ENCODE peak calls at places on chromosome 2, in eight cellular contexts. One of them, this sample, is unnamed.

GRCh38 chr2:63364866-63365265 is 223.4 kb downstream of the WDPCP start:
- DNase-seq in posterior cingulate gyrus: no peak
- DNase-seq in nephron progenitor cell: no peak
- DNase-seq in AG08395: no peak
- DNase-seq in ACHN: no peak
- DNase-seq in stimulated activated CD4-positive, alpha-beta T cell treated with anti-CD3 and anti-CD28 coated beads, Interleukin-4, amount 100 ng/mL, for 48 hours: no peak
- DNase-seq in CD8-positive, alpha-beta T cell: no peak
- DNase-seq in activated naive CD4-positive, alpha-beta T cell treated with anti-CD3 and anti-CD28 coated beads, Interleukin-2, amount 50 U/mL, for 72 hours: no peak
- DNase-seq in this sample: peak; percentile 4

GRCh38 chr2:108889907-108890306 is 99.1 kb downstream of the EDAR start:
- DNase-seq in CD8-positive, alpha-beta T cell: no peak
- DNase-seq in AG08395: no peak
- DNase-seq in stimulated activated CD4-positive, alpha-beta T cell treated with anti-CD3 and anti-CD28 coated beads, Interleukin-4, amount 100 ng/mL, for 48 hours: no peak
- DNase-seq in nephron progenitor cell: no peak
- DNase-seq in posterior cingulate gyrus: no peak
- DNase-seq in ACHN: no peak
- DNase-seq in activated naive CD4-positive, alpha-beta T cell treated with anti-CD3 and anti-CD28 coated beads, Interleukin-2, amount 50 U/mL, for 72 hours: no peak
- DNase-seq in this sample: no peak

GRCh38 chr2:16978291-16978690 is 312.7 kb upstream of the CYRIA start:
- DNase-seq in CD8-positive, alpha-beta T cell: no peak
- DNase-seq in activated naive CD4-positive, alpha-beta T cell treated with anti-CD3 and anti-CD28 coated beads, Interleukin-2, amount 50 U/mL, for 72 hours: no peak
- DNase-seq in AG08395: no peak
- DNase-seq in nephron progenitor cell: no peak
- DNase-seq in posterior cingulate gyrus: no peak
- DNase-seq in ACHN: no peak
- DNase-seq in stimulated activated CD4-positive, alpha-beta T cell treated with anti-CD3 and anti-CD28 coated beads, Interleukin-4, amount 100 ng/mL, for 48 hours: no peak
- DNase-seq in this sample: no peak

GRCh38 chr2:143371616-143372015 is 242.4 kb downstream of the ARHGAP15 start:
- DNase-seq in nephron progenitor cell: no peak
- DNase-seq in stimulated activated CD4-positive, alpha-beta T cell treated with anti-CD3 and anti-CD28 coated beads, Interleukin-4, amount 100 ng/mL, for 48 hours: no peak
- DNase-seq in activated naive CD4-positive, alpha-beta T cell treated with anti-CD3 and anti-CD28 coated beads, Interleukin-2, amount 50 U/mL, for 72 hours: no peak
- DNase-seq in ACHN: no peak
- DNase-seq in CD8-positive, alpha-beta T cell: no peak
- DNase-seq in posterior cingulate gyrus: no peak
- DNase-seq in AG08395: no peak
- DNase-seq in this sample: no peak

GRCh38 chr2:230942371-230942770 is 17.3 kb upstream of the GPR55 start:
- DNase-seq in AG08395: no peak
- DNase-seq in nephron progenitor cell: no peak
- DNase-seq in ACHN: no peak
- DNase-seq in activated naive CD4-positive, alpha-beta T cell treated with anti-CD3 and anti-CD28 coated beads, Interleukin-2, amount 50 U/mL, for 72 hours: no peak
- DNase-seq in posterior cingulate gyrus: no peak
- DNase-seq in stimulated activated CD4-positive, alpha-beta T cell treated with anti-CD3 and anti-CD28 coated beads, Interleukin-4, amount 100 ng/mL, for 48 hours: no peak
- DNase-seq in CD8-positive, alpha-beta T cell: no peak
- DNase-seq in this sample: no peak

GRCh38 chr2:10167316-10167715 is 44.8 kb downstream of the RRM2 start:
- DNase-seq in activated naive CD4-positive, alpha-beta T cell treated with anti-CD3 and anti-CD28 coated beads, Interleukin-2, amount 50 U/mL, for 72 hours: no peak
- DNase-seq in ACHN: no peak
- DNase-seq in AG08395: no peak
- DNase-seq in stimulated activated CD4-positive, alpha-beta T cell treated with anti-CD3 and anti-CD28 coated beads, Interleukin-4, amount 100 ng/mL, for 48 hours: no peak
- DNase-seq in nephron progenitor cell: no peak
- DNase-seq in CD8-positive, alpha-beta T cell: no peak
- DNase-seq in posterior cingulate gyrus: no peak
- DNase-seq in this sample: no peak

GRCh38 chr2:30695749-30696148 is 111.5 kb downstream of the CAPN13 start:
- DNase-seq in posterior cingulate gyrus: no peak
- DNase-seq in ACHN: no peak
- DNase-seq in CD8-positive, alpha-beta T cell: no peak
- DNase-seq in stimulated activated CD4-positive, alpha-beta T cell treated with anti-CD3 and anti-CD28 coated beads, Interleukin-4, amount 100 ng/mL, for 48 hours: no peak
- DNase-seq in nephron progenitor cell: no peak
- DNase-seq in activated naive CD4-positive, alpha-beta T cell treated with anti-CD3 and anti-CD28 coated beads, Interleukin-2, amount 50 U/mL, for 72 hours: no peak
- DNase-seq in AG08395: no peak
- DNase-seq in this sample: no peak

GRCh38 chr2:230713331-230714121 is 884 bp downstream of the CAB39 start:
- DNase-seq in posterior cingulate gyrus: peak; percentile 73
- DNase-seq in AG08395: peak; percentile 36
- DNase-seq in activated naive CD4-positive, alpha-beta T cell treated with anti-CD3 and anti-CD28 coated beads, Interleukin-2, amount 50 U/mL, for 72 hours: peak; percentile 55
- DNase-seq in nephron progenitor cell: peak; percentile 57
- DNase-seq in stimulated activated CD4-positive, alpha-beta T cell treated with anti-CD3 and anti-CD28 coated beads, Interleukin-4, amount 100 ng/mL, for 48 hours: peak; percentile 28
- DNase-seq in CD8-positive, alpha-beta T cell: peak; percentile 51
- DNase-seq in ACHN: peak; percentile 55
- DNase-seq in this sample: peak; percentile 66

GRCh38 chr2:68951899-68952298 is 794 bp downstream of the GKN2 start:
- DNase-seq in AG08395: no peak
- DNase-seq in CD8-positive, alpha-beta T cell: no peak
- DNase-seq in nephron progenitor cell: no peak
- DNase-seq in stimulated activated CD4-positive, alpha-beta T cell treated with anti-CD3 and anti-CD28 coated beads, Interleukin-4, amount 100 ng/mL, for 48 hours: no peak
- DNase-seq in ACHN: no peak
- DNase-seq in posterior cingulate gyrus: no peak
- DNase-seq in activated naive CD4-positive, alpha-beta T cell treated with anti-CD3 and anti-CD28 coated beads, Interleukin-2, amount 50 U/mL, for 72 hours: no peak
- DNase-seq in this sample: no peak

GRCh38 chr2:179422037-179422643 is 157.5 kb upstream of the SESTD1 start:
- DNase-seq in stimulated activated CD4-positive, alpha-beta T cell treated with anti-CD3 and anti-CD28 coated beads, Interleukin-4, amount 100 ng/mL, for 48 hours: peak; percentile 37
- DNase-seq in AG08395: peak; percentile 65
- DNase-seq in activated naive CD4-positive, alpha-beta T cell treated with anti-CD3 and anti-CD28 coated beads, Interleukin-2, amount 50 U/mL, for 72 hours: peak; percentile 44
- DNase-seq in ACHN: peak; percentile 66
- DNase-seq in nephron progenitor cell: peak; percentile 76
- DNase-seq in CD8-positive, alpha-beta T cell: peak; percentile 27
- DNase-seq in posterior cingulate gyrus: peak; percentile 85
- DNase-seq in this sample: peak; percentile 82

GRCh38 chr2:71070294-71071025 is 2.0 kb downstream of the NAGK start:
- DNase-seq in posterior cingulate gyrus: no peak
- DNase-seq in nephron progenitor cell: no peak
- DNase-seq in CD8-positive, alpha-beta T cell: no peak
- DNase-seq in activated naive CD4-positive, alpha-beta T cell treated with anti-CD3 and anti-CD28 coated beads, Interleukin-2, amount 50 U/mL, for 72 hours: no peak
- DNase-seq in ACHN: peak; percentile 41
- DNase-seq in stimulated activated CD4-positive, alpha-beta T cell treated with anti-CD3 and anti-CD28 coated beads, Interleukin-4, amount 100 ng/mL, for 48 hours: no peak
- DNase-seq in AG08395: peak; percentile 63
- DNase-seq in this sample: no peak

GRCh38 chr2:39334529-39334928 is 90.8 kb upstream of the CDKL4 start:
- DNase-seq in AG08395: no peak
- DNase-seq in posterior cingulate gyrus: no peak
- DNase-seq in CD8-positive, alpha-beta T cell: no peak
- DNase-seq in activated naive CD4-positive, alpha-beta T cell treated with anti-CD3 and anti-CD28 coated beads, Interleukin-2, amount 50 U/mL, for 72 hours: no peak
- DNase-seq in ACHN: no peak
- DNase-seq in stimulated activated CD4-positive, alpha-beta T cell treated with anti-CD3 and anti-CD28 coated beads, Interleukin-4, amount 100 ng/mL, for 48 hours: no peak
- DNase-seq in nephron progenitor cell: no peak
- DNase-seq in this sample: no peak

GRCh38 chr2:189379731-189380261 is 61.5 kb upstream of the WDR75 start:
- DNase-seq in CD8-positive, alpha-beta T cell: no peak
- DNase-seq in posterior cingulate gyrus: no peak
- DNase-seq in stimulated activated CD4-positive, alpha-beta T cell treated with anti-CD3 and anti-CD28 coated beads, Interleukin-4, amount 100 ng/mL, for 48 hours: no peak
- DNase-seq in nephron progenitor cell: no peak
- DNase-seq in AG08395: no peak
- DNase-seq in activated naive CD4-positive, alpha-beta T cell treated with anti-CD3 and anti-CD28 coated beads, Interleukin-2, amount 50 U/mL, for 72 hours: no peak
- DNase-seq in ACHN: peak; percentile 29
- DNase-seq in this sample: no peak

GRCh38 chr2:3636586-3637310 is 21.3 kb upstream of the ALLC start:
- DNase-seq in nephron progenitor cell: no peak
- DNase-seq in CD8-positive, alpha-beta T cell: peak; percentile 4
- DNase-seq in AG08395: no peak
- DNase-seq in ACHN: no peak
- DNase-seq in stimulated activated CD4-positive, alpha-beta T cell treated with anti-CD3 and anti-CD28 coated beads, Interleukin-4, amount 100 ng/mL, for 48 hours: no peak
- DNase-seq in posterior cingulate gyrus: no peak
- DNase-seq in activated naive CD4-positive, alpha-beta T cell treated with anti-CD3 and anti-CD28 coated beads, Interleukin-2, amount 50 U/mL, for 72 hours: no peak
- DNase-seq in this sample: no peak

GRCh38 chr2:11930211-11930761 is 183.9 kb downstream of the LPIN1 start:
- DNase-seq in stimulated activated CD4-positive, alpha-beta T cell treated with anti-CD3 and anti-CD28 coated beads, Interleukin-4, amount 100 ng/mL, for 48 hours: no peak
- DNase-seq in posterior cingulate gyrus: no peak
- DNase-seq in CD8-positive, alpha-beta T cell: no peak
- DNase-seq in nephron progenitor cell: no peak
- DNase-seq in activated naive CD4-positive, alpha-beta T cell treated with anti-CD3 and anti-CD28 coated beads, Interleukin-2, amount 50 U/mL, for 72 hours: no peak
- DNase-seq in ACHN: no peak
- DNase-seq in AG08395: no peak
- DNase-seq in this sample: no peak

This sample was measured in NAMALWA.